ENCODE peak calls at places on chromosomes 4 and X, in seven cellular contexts. L is KBM-7, B is glutamatergic neuron, X is activated B cell treated with CpG ODN at 0.5 μM for 24 hours, A is SIG-M5, V is AG09319, J is AG09309. R is an unnamed sample.
A peak's percentile ranks its signal among the peaks of the same experiment; 100 is the strongest.

GRCh38 chr4:37827030-37827705 is 682 bp downstream of the PGM2 start:
- DNase-seq in B (no peak), A (no peak), V (no peak), L (peak; percentile 27), J (no peak), X (no peak), R (peak; percentile 17)

GRCh38 chr4:139568206-139568969 is 12.4 kb upstream of the SETD7 start:
- DNase-seq in X (no peak), V (no peak), A (no peak), L (no peak), B (peak; percentile 75), J (no peak), R (no peak)

GRCh38 chr4:76733380-76733779 is 164.6 kb downstream of the SOWAHB start:
- DNase-seq in L (no peak), V (no peak), B (no peak), A (no peak), X (no peak), J (no peak), R (no peak)

GRCh38 chr4:177008071-177008835 is 215.5 kb upstream of the VEGFC start:
- DNase-seq in X (no peak), B (no peak), V (no peak), J (no peak), A (no peak), L (no peak), R (no peak)

GRCh38 chrX:30791296-30792278 is 97.5 kb downstream of the TAB3 start:
- DNase-seq in L (no peak), V (no peak), J (no peak), X (no peak), A (no peak), B (no peak), R (no peak)

GRCh38 chr4:1721666-1722550 is 587 bp downstream of the TACC3 start:
- DNase-seq in L (peak; percentile 31), B (no peak), A (no peak), V (no peak), X (no peak), J (no peak), R (no peak)

GRCh38 chr4:1691737-1692373 is 7.7 kb upstream of the FAM53A start:
- DNase-seq in V (no peak), A (no peak), J (no peak), B (no peak), L (no peak), X (no peak), R (no peak)

GRCh38 chr4:165335163-165335703 is 7.8 kb downstream of the MSMO1 start:
- DNase-seq in X (no peak), V (no peak), B (no peak), A (no peak), L (no peak), J (no peak), R (no peak)

GRCh38 chr4:169485084-169485483 is 127.3 kb downstream of the NEK1 start:
- DNase-seq in A (no peak), V (no peak), L (no peak), B (no peak), X (no peak), J (peak; percentile 38), R (no peak)

GRCh38 chr4:57501715-57502114 is 391.5 kb upstream of the IGFBP7 start:
- DNase-seq in J (no peak), A (no peak), V (no peak), B (no peak), X (no peak), L (no peak), R (no peak)

GRCh38 chr4:147088141-147088540 is 142.5 kb upstream of the TTC29 start:
- DNase-seq in B (no peak), A (no peak), V (no peak), J (no peak), L (no peak), X (no peak), R (no peak)

GRCh38 chr4:7650606-7651400 is 216.1 kb upstream of the PSAPL1 start:
- DNase-seq in V (no peak), B (peak; percentile 68), L (no peak), X (no peak), J (no peak), A (no peak), R (no peak)

GRCh38 chrX:40521868-40522450 is 58.8 kb upstream of the ATP6AP2 start:
- DNase-seq in X (no peak), L (no peak), B (no peak), J (no peak), A (no peak), V (no peak), R (no peak)

GRCh38 chr4:32073542-32073941 is 1353.4 kb downstream of the PCDH7 start:
- DNase-seq in J (no peak), L (no peak), A (no peak), B (no peak), V (no peak), X (no peak), R (no peak)

GRCh38 chr4:41196633-41197332 is 17.6 kb downstream of the APBB2 start:
- DNase-seq in L (no peak), A (no peak), B (no peak), J (no peak), X (no peak), V (no peak), R (no peak)